ENCODE peak calls at places on chromosomes 12 and 14, in eight cellular contexts. I is testis, J is lower leg skin, C is A549, E is body of pancreas, Z is stomach, R is right lobe of liver, W is tibial nerve. O is an unnamed sample.

GRCh38 chr14:45785240-45785639 is 532.2 kb upstream of the MIS18BP1 start:
- DNase-seq in W (no peak), I (no peak), R (no peak), J (no peak), C (no peak), E (peak), Z (peak), O (no peak)

GRCh38 chr12:77999074-77999715 is 168.5 kb downstream of the NAV3 start:
- DNase-seq in E (no peak), R (no peak), Z (no peak), W (no peak), J (no peak), I (no peak), C (no peak), O (no peak)

GRCh38 chr14:77498120-77498979 is at the start of gene ISM2:
- DNase-seq in C (peak), R (peak), J (no peak), W (no peak), I (peak), E (peak), Z (peak), O (peak)

GRCh38 chr12:112353389-112353788 is 28.8 kb downstream of the HECTD4 start:
- DNase-seq in J (no peak), E (no peak), C (no peak), I (no peak), W (no peak), Z (no peak), R (no peak), O (no peak)

GRCh38 chr12:76595056-76595455 is 35.5 kb upstream of the OSBPL8 start:
- DNase-seq in J (no peak), W (no peak), I (no peak), E (no peak), R (no peak), Z (no peak), C (no peak), O (no peak)

GRCh38 chr14:28596336-28596735 is 170.3 kb upstream of the FOXG1 start:
- DNase-seq in I (no peak), Z (no peak), R (no peak), E (no peak), J (no peak), W (no peak), C (no peak), O (no peak)

GRCh38 chr12:48815281-48816110 is 2.8 kb upstream of the CACNB3 start:
- DNase-seq in Z (peak), E (peak), W (peak), C (peak), J (peak), R (peak), I (peak), O (peak)

GRCh38 chr12:4115570-4115969 is 158.0 kb upstream of the CCND2 start:
- DNase-seq in J (peak), C (no peak), W (no peak), R (no peak), Z (no peak), I (no peak), E (no peak), O (no peak)

GRCh38 chr14:35821546-35822411 is 4.4 kb upstream of the BRMS1L start:
- DNase-seq in J (no peak), R (no peak), C (peak), W (no peak), I (no peak), Z (no peak), E (peak), O (no peak)

GRCh38 chr14:98928418-98928817 is 343.6 kb downstream of the BCL11B start:
- DNase-seq in I (no peak), J (peak), C (no peak), W (no peak), R (no peak), Z (no peak), E (no peak), O (no peak)

GRCh38 chr14:80202888-80203562 is 8.3 kb downstream of the DIO2 start:
- DNase-seq in W (no peak), J (no peak), C (no peak), R (no peak), Z (peak), E (no peak), I (peak), O (no peak)

GRCh38 chr14:99509871-99510555 is 28.8 kb downstream of the CCNK start:
- DNase-seq in Z (no peak), I (no peak), C (no peak), W (no peak), E (no peak), J (no peak), R (no peak), O (no peak)

GRCh38 chr12:4274960-4275868 is 1.7 kb downstream of the CCND2 start:
- DNase-seq in W (no peak), C (no peak), I (no peak), R (no peak), Z (no peak), J (peak), E (peak), O (peak)

GRCh38 chr14:70002589-70003240 is 123.5 kb downstream of the SMOC1 start:
- DNase-seq in J (peak), R (no peak), I (no peak), C (no peak), E (no peak), Z (no peak), W (no peak), O (no peak)

GRCh38 chr12:5160827-5161226 is 117.1 kb downstream of the KCNA5 start:
- DNase-seq in Z (no peak), R (no peak), J (no peak), C (no peak), I (no peak), W (no peak), E (no peak), O (no peak)

GRCh38 chr12:58639323-58639934 is 280.9 kb downstream of the LRIG3 start:
- DNase-seq in E (no peak), W (no peak), C (no peak), J (no peak), I (no peak), R (no peak), Z (no peak), O (no peak)

GRCh38 chr14:55102141-55102547 is 26.9 kb upstream of the LGALS3 start:
- DNase-seq in E (peak), Z (peak), J (peak), R (peak), W (peak), I (peak), C (peak), O (peak)

GRCh38 chr14:61080591-61081010 is 99.6 kb downstream of the SLC38A6 start:
- DNase-seq in J (no peak), C (no peak), E (no peak), I (no peak), W (no peak), Z (no peak), R (no peak), O (no peak)

GRCh38 chr12:14442221-14442881 is 76.9 kb downstream of the ATF7IP start:
- DNase-seq in W (no peak), Z (no peak), E (peak), J (no peak), R (no peak), I (no peak), C (no peak), O (no peak)

GRCh38 chr12:7068994-7069346 is 8.5 kb downstream of the C1S start:
- DNase-seq in J (peak), E (no peak), R (no peak), Z (no peak), C (no peak), I (no peak), W (no peak), O (no peak)

GRCh38 chr14:60328588-60328987 is 79.6 kb downstream of the PPM1A start:
- DNase-seq in I (no peak), R (no peak), W (no peak), C (no peak), E (no peak), J (no peak), Z (no peak), O (no peak)

GRCh38 chr12:109604902-109605536 is 31.4 kb downstream of the MVK start:
- DNase-seq in I (no peak), J (no peak), E (no peak), Z (no peak), C (no peak), R (no peak), W (no peak), O (no peak)

GRCh38 chr14:105591052-105591451 is 64.7 kb downstream of the TMEM121 start:
- DNase-seq in J (no peak), W (no peak), Z (no peak), E (no peak), I (no peak), C (no peak), R (no peak), O (no peak)

GRCh38 chr14:98952595-98953325 is 319.2 kb downstream of the BCL11B start:
- DNase-seq in E (no peak), R (no peak), J (peak), I (no peak), C (peak), Z (no peak), W (no peak), O (no peak)

GRCh38 chr12:124390442-124391116 is 95.7 kb downstream of the RFLNA start:
- DNase-seq in R (peak), W (no peak), Z (peak), I (no peak), C (peak), E (no peak), J (peak), O (no peak)

GRCh38 chr12:123938679-123939480 is 33.8 kb downstream of the CCDC92 start:
- DNase-seq in C (peak), R (no peak), W (no peak), J (peak), E (no peak), Z (no peak), I (no peak), O (no peak)

GRCh38 chr12:123071401-123072304 is 79.2 kb downstream of the PITPNM2 start:
- DNase-seq in E (no peak), I (peak), J (no peak), W (peak), R (peak), Z (no peak), C (no peak), O (no peak)

GRCh38 chr14:37598085-37598972 is 2.9 kb downstream of the TTC6 start:
- DNase-seq in W (no peak), E (no peak), R (no peak), J (no peak), C (no peak), Z (peak), I (peak), O (no peak)
- TF ChIP-seq POLR2A in W (no peak), E (no peak), R (no peak), J (no peak), C (no peak), Z (no peak), I (no peak), O (no peak)

GRCh38 chr12:93653079-93653478 is 24.1 kb upstream of the CRADD start:
- DNase-seq in I (no peak), E (no peak), W (no peak), R (no peak), Z (no peak), J (no peak), C (no peak), O (no peak)
- H3K4me3 ChIP-seq in I (no peak), E (no peak), W (no peak), R (no peak), Z (no peak), J (no peak), C (no peak), O (no peak)

GRCh38 chr14:73802431-73803188 is 49.0 kb upstream of the PTGR2 start:
- DNase-seq in J (no peak), R (no peak), C (no peak), W (no peak), E (no peak), I (no peak), Z (no peak), O (no peak)
- TF ChIP-seq POLR2A in J (no peak), R (no peak), C (no peak), W (no peak), E (no peak), I (no peak), Z (no peak), O (no peak)

DNA sequence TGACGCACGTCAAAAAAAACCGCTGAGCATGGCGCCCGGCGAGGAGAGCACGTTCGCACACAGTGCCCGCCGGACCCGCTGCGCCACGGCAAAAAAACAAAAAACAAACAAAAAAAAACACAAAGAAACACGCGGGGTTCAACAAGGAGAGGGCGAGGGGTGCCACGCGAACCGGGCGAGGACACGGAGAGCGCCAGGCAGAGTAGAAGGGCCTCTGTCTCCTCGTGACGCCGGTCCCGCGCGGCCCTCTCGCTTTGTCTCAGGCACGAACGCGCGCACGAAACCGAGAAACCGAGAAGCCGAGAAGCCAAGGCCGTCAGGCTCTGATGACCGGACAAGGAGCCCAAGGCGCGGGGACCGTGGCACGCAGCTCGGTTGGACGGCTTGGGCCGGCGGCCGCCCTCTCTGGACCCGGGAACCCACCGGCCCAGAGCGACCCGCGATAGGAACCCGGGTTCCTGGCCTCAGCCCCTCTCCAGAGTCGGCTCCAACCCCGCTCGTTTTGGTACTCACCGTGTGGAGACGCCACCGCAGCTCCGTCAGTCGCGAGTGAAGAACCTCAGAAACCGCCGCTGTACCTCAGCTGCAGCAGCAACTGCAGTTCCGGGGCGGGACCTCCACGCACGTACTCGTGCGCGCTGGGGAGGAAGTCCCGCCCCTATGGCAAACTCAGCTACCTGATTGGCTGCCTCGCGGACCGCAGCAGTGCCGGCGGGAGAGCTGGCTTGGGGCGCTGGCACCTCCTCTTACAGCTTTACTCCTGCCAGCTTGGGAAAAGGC is at the start of the genes DDX24 and IFI27L1:
- DNase-seq in C (peak), R (peak), W (peak), I (peak), E (peak), Z (peak), J (peak), O (peak)
- H3K4me3 ChIP-seq in C (peak), R (peak), W (peak), I (peak), E (peak), Z (peak), J (peak), O (peak)

GRCh38 chr12:57459750-57460400 is at the start of gene GLI1:
- DNase-seq in E (no peak), W (peak), R (peak), J (no peak), Z (no peak), I (peak), C (peak), O (no peak)

GRCh38 chr12:57461326-57461903 is 1.8 kb downstream of the GLI1 start:
- DNase-seq in J (peak), E (peak), W (peak), Z (peak), R (peak), C (peak), I (peak), O (peak)

GRCh38 chr12:57460457-57461325 is 1.1 kb downstream of the GLI1 start:
- DNase-seq in W (no peak), I (no peak), R (peak), E (no peak), Z (no peak), J (no peak), C (peak), O (no peak)

GRCh38 chr12:57458665-57459054 is 925 bp upstream of the GLI1 start:
- DNase-seq in I (no peak), J (no peak), Z (no peak), W (no peak), C (no peak), R (no peak), E (no peak), O (no peak)

DNA sequence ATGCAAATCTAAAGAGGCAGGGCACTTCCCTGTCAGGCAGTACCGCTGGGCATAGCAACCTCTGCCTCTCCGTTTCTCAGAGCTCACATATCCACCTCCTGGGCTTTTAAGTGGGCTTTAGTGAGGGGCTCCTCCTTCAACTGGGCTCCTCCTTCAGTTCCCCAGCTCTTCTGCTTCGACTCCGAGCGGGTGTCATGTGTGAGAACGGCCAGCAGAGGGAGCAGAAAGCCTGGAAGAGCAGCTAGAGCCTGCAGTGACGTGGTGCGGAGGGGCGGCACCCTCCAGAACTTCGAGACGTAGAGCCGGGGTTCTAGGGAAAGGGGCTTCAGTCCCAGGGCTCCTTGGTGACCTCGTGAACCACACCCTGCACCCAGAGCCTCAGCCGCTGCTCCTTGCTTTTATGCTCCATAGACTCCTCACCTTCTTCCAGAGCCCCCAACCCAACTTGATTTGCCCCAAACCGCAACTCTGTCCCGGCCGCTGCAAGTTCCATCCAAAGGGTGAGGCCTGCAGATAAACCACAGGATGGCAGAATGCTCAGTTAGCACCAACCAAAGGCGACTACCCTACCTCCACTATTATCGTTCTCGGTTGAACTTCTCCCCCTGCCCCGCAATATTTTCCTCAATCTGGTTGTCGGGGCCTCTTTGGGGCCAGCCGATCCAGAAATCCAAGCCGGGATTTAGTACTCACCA is 383 bp upstream of the GLI1 start:
- DNase-seq in R (peak), J (peak), Z (peak), I (peak), W (peak), E (peak), C (peak), O (peak)
- TF ChIP-seq POLR2A in R (peak), J (no peak), Z (no peak), I (no peak), W (no peak), E (peak), C (peak), O (no peak)

GRCh38 chr14:50254248-50254647 is 22.9 kb upstream of the SOS2 start:
- DNase-seq in R (no peak), J (no peak), E (no peak), Z (no peak), C (no peak), W (no peak), I (no peak), O (no peak)
- H3K4me3 ChIP-seq in R (no peak), J (no peak), E (no peak), Z (no peak), C (no peak), W (no peak), I (no peak), O (no peak)

DNA sequence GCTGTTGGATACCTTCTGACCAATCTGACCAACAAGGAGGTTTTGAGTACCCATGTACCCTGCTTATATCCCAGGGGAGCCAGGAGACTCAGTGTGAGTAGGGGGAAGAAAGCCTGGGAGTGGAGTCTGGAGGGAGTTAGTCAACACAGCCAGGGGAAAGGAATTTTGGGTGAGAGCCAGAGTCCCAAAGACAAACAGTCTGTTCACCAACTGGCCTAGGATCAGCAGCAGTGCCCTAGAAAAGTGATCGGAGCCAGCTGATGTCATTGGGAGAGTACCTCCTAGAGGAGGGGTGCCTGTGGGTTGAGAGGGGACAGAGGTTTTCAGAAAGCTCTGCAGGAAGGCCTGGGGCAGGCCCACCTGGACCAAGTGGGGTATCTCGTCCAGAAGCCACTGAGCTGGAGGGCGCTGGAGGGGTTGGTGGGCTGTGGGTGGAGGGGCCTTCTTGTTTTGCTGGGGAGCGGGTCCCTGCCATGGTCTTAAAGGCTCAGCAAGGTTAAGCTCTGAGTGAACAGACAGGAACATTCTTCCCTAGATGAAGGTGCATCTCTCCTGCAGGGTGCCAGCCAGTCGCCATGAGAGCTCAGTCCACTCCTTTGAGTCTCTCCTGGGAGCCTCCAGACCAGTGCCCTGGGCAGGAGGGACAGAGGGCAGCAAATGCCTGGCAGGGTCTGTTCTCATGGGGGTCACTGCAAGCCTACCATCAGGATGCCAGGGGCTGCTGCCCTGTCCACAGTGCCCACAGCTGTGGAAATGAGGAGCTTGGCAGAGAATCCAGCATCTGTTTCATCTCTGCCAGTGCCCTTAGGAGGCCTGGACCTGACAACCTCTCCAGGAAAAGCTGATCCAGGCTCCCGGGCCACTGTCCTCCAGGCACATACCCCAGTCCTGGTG is 63.6 kb downstream of the CHGA start:
- DNase-seq in Z (peak), W (no peak), C (peak), E (peak), R (peak), I (peak), J (no peak), O (peak)
- TF ChIP-seq POLR2A in Z (no peak), W (no peak), C (no peak), E (no peak), R (no peak), I (no peak), J (no peak), O (no peak)

GRCh38 chr12:114674201-114675047 is 9.6 kb downstream of the TBX3 start:
- DNase-seq in R (no peak), C (no peak), W (no peak), Z (no peak), E (no peak), J (no peak), I (no peak), O (peak)
- H3K4me3 ChIP-seq in R (no peak), C (no peak), W (no peak), Z (no peak), E (no peak), J (no peak), I (peak), O (peak)

DNA sequence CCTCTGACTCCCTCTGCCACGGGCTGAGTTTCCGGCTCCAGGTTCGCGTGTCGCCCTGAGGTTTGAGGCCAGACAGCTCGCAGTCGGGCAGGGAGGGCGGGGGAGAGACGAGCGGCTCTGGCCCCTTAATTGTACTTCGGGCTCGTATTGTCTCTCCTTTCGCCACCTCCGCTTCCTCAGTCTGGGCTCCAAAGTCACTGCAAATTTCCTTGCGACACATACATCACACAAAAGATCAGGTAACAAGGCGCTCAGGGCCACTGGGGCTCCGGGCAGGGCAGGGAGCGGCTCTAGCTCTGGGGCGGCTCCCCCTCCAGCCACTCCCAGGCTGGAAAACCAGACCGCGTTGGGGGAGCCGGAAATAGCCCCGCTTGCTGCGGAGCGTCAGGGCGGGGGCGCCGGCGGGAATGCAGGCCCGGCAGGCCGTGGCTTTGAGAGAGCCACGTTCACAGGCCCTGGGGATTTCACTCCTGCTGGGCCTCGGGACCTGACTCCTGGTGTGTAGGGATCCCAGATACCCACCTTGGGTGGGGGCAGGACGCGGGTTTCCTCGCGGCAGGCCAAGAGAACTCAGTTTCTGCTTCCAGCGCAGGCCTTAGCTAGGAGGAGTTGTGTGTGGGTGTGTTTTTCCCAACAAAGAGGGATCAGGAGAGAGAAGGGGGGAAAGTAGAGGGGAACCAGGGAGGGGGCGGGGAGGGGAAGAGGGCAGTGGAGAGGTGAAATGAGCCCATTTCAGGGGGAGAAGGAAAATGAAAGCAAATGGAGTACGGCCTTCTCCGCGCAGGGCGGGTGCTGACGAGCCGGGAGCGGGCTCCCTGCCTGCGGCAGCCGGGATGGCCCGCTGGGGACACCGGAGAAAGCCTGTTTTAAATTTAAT is 4.4 kb upstream of the HOXC9 start:
- DNase-seq in W (no peak), E (peak), Z (peak), C (no peak), R (no peak), J (peak), I (no peak), O (no peak)
- TF ChIP-seq POLR2A in W (no peak), E (no peak), Z (no peak), C (peak), R (no peak), J (no peak), I (no peak), O (no peak)

O was measured in thyroid gland.